ENCODE peak calls at places on chromosome 1, in six cellular contexts. E is HFFc6, F is fibroblast of the aortic adventitia, A is neural crest cell, R is NCI-H524, L is HFF-Myc. P is an unnamed sample.

GRCh38 chr1:209370616-209371015 is 212.9 kb upstream of the CAMK1G start:
- DNase-seq in E (no peak), F (no peak), A (no peak), R (no peak), L (no peak), P (no peak)

GRCh38 chr1:15153184-15153841 is at the start of gene TMEM51:
- DNase-seq in E (no peak), F (no peak), A (peak; percentile 71), R (peak; percentile 71), L (no peak), P (no peak)

GRCh38 chr1:184379111-184379752 is 7.6 kb upstream of the C1orf21 start:
- DNase-seq in E (no peak), F (no peak), A (no peak), R (peak; percentile 28), L (no peak), P (no peak)

GRCh38 chr1:229411434-229412055 is 22.3 kb downstream of the ACTA1 start:
- DNase-seq in E (no peak), F (no peak), A (no peak), R (peak; percentile 14), L (no peak), P (no peak)

GRCh38 chr1:229229721-229230135 is 41.2 kb upstream of the RAB4A start:
- DNase-seq in E (no peak), F (peak; percentile 51), A (no peak), R (no peak), L (no peak), P (no peak)

GRCh38 chr1:229109320-229109761 is 161.6 kb upstream of the RAB4A start:
- DNase-seq in E (no peak), F (peak; percentile 5), A (no peak), R (no peak), L (no peak), P (no peak)

GRCh38 chr1:18907914-18908845 is 5.8 kb upstream of the ALDH4A1 start:
- DNase-seq in E (no peak), F (no peak), A (no peak), R (no peak), L (no peak), P (no peak)

GRCh38 chr1:203769505-203770343 is 4.7 kb downstream of the LAX1 start:
- DNase-seq in E (peak; percentile 76), F (peak; percentile 88), A (no peak), R (peak; percentile 79), L (peak; percentile 73), P (no peak)

GRCh38 chr1:13830616-13831280 is 130.8 kb downstream of the PRDM2 start:
- DNase-seq in E (no peak), F (no peak), A (no peak), R (peak; percentile 15), L (no peak), P (no peak)

GRCh38 chr1:233090706-233091494 is 140.5 kb downstream of the NTPCR start:
- DNase-seq in E (no peak), F (no peak), A (no peak), R (no peak), L (no peak), P (no peak)

GRCh38 chr1:197619008-197619640 is 156.2 kb downstream of the DENND1B start:
- DNase-seq in E (peak; percentile 40), F (peak; percentile 55), A (no peak), R (peak; percentile 79), L (no peak), P (no peak)